ENCODE peak calls at places on chromosome 21, in eight cellular contexts. R, C, P, T, B, S, O and E are unnamed samples.

GRCh38 chr21:28215214-28215954 is 777.3 kb downstream of the LTN1 start:
- DNase-seq in T (no peak), S (peak), B (peak), P (no peak), R (peak), O (no peak), C (no peak), E (no peak)

GRCh38 chr21:41245509-41246135 is 71.0 kb upstream of the FAM3B start:
- DNase-seq in O (no peak), S (no peak), T (peak), R (no peak), B (no peak), C (no peak), P (no peak), E (no peak)

GRCh38 chr21:36589352-36589971 is 109.5 kb upstream of the SIM2 start:
- DNase-seq in O (peak), B (peak), C (no peak), P (no peak), R (peak), T (no peak), S (peak), E (no peak)

GRCh38 chr21:36155603-36156338 is 853 bp upstream of the DOP1B start:
- DNase-seq in T (no peak), S (no peak), O (peak), B (peak), P (no peak), C (no peak), R (no peak), E (no peak)

GRCh38 chr21:17931080-17931479 is 111.9 kb upstream of the C21orf91 start:
- DNase-seq in O (no peak), S (no peak), R (no peak), P (no peak), T (no peak), C (no peak), B (no peak), E (no peak)

GRCh38 chr21:36854391-36854790 is 112.1 kb downstream of the HLCS start:
- DNase-seq in B (no peak), R (peak), T (no peak), S (peak), O (peak), C (no peak), P (no peak), E (peak)

GRCh38 chr21:21750124-21750825 is 752.1 kb downstream of the NCAM2 start:
- DNase-seq in S (no peak), R (no peak), C (no peak), T (no peak), O (no peak), B (no peak), P (no peak), E (no peak)

GRCh38 chr21:16058896-16059295 is 329.1 kb downstream of the USP25 start:
- DNase-seq in R (no peak), P (no peak), S (no peak), T (no peak), B (no peak), C (no peak), O (no peak), E (no peak)

GRCh38 chr21:28832013-28832714 is 160.5 kb downstream of the LTN1 start:
- DNase-seq in C (no peak), S (no peak), T (no peak), R (peak), B (no peak), P (no peak), O (no peak), E (no peak)

GRCh38 chr21:15063081-15063820 is 1.5 kb downstream of the NRIP1 start:
- DNase-seq in S (no peak), C (no peak), O (peak), B (no peak), R (peak), P (no peak), T (no peak), E (no peak)

GRCh38 chr21:36517366-36518075 is 37.6 kb upstream of the CLDN14 start:
- DNase-seq in R (no peak), O (no peak), P (no peak), C (no peak), B (no peak), S (no peak), T (no peak), E (no peak)

GRCh38 chr21:19120591-19120990 is 717.0 kb upstream of the TMPRSS15 start:
- DNase-seq in R (no peak), P (no peak), O (no peak), T (no peak), C (no peak), B (no peak), S (no peak), E (no peak)

DNA sequence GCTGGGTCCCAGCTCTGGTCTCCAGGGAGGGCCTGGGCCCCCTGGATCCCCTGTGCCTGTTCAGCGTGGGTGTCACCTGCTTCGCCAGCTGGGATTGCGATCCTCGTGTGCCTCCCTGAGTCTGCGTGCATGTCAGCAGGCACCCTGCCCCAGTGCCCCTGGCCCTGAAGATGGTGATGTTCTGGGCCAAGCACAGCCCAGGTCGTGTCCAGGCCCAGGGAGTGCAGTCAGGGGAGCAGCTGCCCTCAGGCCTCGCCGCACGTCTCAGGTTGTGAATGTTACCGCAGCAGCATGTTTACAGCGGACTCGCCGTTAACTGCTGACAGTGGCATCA is 63.9 kb upstream of the DIP2A start:
- DNase-seq in T (no peak), O (no peak), S (no peak), B (peak), R (no peak), C (no peak), P (no peak), E (no peak)
- H3K27ac ChIP-seq in T (no peak), O (no peak), S (no peak), B (peak), R (no peak), C (no peak), P (no peak), E (peak)

DNA sequence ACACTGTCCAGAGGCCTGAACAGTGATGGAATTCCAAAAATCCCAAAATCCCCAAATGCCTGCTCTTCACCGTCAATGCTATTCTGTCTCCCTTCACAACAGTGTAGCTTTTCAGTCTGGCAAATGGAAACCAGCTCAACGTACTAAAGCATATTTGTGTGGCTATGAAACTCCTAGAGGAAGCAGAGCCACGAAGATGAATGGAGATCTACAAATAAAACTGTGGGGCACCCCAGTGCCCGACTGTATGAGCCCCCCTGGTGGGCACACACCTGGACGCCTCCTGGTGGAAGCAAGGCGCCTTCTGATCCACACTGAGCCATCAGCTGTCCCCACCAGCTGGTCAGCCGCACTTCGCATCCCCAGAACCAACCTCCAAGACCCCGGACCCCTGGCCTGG is 129.1 kb upstream of the SOD1 start:
- DNase-seq in B (no peak), O (no peak), P (no peak), R (no peak), S (no peak), T (no peak), C (no peak), E (no peak)
- H3K27ac ChIP-seq in B (no peak), O (no peak), P (no peak), R (no peak), S (no peak), T (no peak), C (no peak), E (no peak)

GRCh38 chr21:35088235-35088865 is 39.2 kb upstream of the RUNX1 start:
- DNase-seq in C (no peak), O (no peak), P (no peak), S (no peak), T (no peak), R (no peak), B (no peak), E (no peak)
- H3K27ac ChIP-seq in C (no peak), O (no peak), P (no peak), S (no peak), T (no peak), R (no peak), B (no peak), E (no peak)

GRCh38 chr21:44727757-44728156 is 16.4 kb upstream of the TSPEAR start:
- DNase-seq in S (no peak), B (no peak), T (no peak), P (peak), O (no peak), C (no peak), R (no peak), E (no peak)
- H3K27ac ChIP-seq in S (no peak), B (no peak), T (no peak), P (no peak), O (no peak), C (no peak), R (no peak), E (no peak)

GRCh38 chr21:39066829-39067785 is 116.1 kb downstream of the PSMG1 start:
- DNase-seq in T (no peak), O (no peak), R (no peak), S (no peak), B (no peak), C (no peak), P (no peak), E (no peak)
- H3K27ac ChIP-seq in T (peak), O (no peak), R (no peak), S (no peak), B (no peak), C (peak), P (no peak), E (no peak)

DNA sequence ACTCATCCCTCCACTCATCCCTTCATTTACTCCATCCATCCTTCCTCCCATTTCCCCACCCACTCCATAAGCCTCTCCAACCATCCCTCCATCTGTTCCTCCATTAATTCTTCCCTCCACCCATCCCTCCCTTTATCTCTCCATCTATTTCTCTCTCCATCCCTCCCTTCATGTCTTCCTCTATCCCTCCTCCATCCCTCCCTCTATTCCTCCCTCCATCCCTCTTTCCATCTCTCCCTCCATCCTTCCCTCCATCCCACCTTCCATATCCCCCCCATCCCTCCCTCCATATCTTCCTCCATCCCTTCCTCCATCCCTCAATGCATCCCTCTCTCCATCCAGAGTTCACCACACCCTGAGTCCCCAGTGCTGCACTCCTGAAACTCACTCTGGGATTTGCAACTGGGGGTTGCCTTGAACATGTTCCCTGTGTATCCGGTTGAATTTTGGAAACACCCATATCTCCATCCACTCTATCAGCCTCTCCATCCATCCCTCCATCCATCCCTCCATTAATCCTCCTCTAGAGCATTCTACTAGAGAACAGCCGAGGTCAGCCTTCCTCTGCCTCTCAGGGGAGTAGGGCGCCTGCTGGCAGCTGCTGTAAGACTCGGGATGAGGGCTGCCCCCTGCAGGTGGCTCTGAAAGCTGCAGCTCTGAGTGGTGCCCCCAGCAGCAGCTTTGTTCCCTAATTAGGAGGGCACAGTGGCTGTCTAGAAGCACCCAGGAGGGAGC is 39.4 kb downstream of the ABCG1 start:
- DNase-seq in C (peak), R (peak), O (peak), B (peak), S (peak), P (peak), T (peak), E (no peak)
- H3K27ac ChIP-seq in C (no peak), R (no peak), O (no peak), B (no peak), S (no peak), P (no peak), T (no peak), E (peak)

GRCh38 chr21:45001134-45002095 is 61.6 kb downstream of the SLX9 start:
- DNase-seq in O (no peak), T (no peak), P (peak), S (no peak), C (no peak), R (no peak), B (no peak), E (peak)
- H3K27ac ChIP-seq in O (no peak), T (no peak), P (no peak), S (no peak), C (no peak), R (no peak), B (no peak), E (no peak)